ENCODE peak calls at places on chromosomes 3 and 15, in four cellular contexts. G, K, E and H are unnamed samples.

GRCh38 chr15:56732135-56732880 is 1.0 kb downstream of the ZNF280D start:
- DNase-seq in E (peak), G (no peak), K (peak), H (peak)

GRCh38 chr3:195254454-195255175 is 16.3 kb downstream of the XXYLT1 start:
- DNase-seq in G (no peak), E (no peak), K (peak), H (no peak)

GRCh38 chr3:22231061-22231460 is 480.1 kb upstream of the ZNF385D start:
- DNase-seq in E (no peak), K (no peak), G (no peak), H (no peak)

GRCh38 chr3:170301404-170301803 is 56.1 kb upstream of the SKIL start:
- DNase-seq in G (no peak), E (no peak), K (no peak), H (no peak)

GRCh38 chr3:115204470-115204869 is 57.4 kb upstream of the ZBTB20 start:
- DNase-seq in G (no peak), E (no peak), K (no peak), H (no peak)

GRCh38 chr15:65416845-65417416 is 5.8 kb downstream of the IGDCC4 start:
- DNase-seq in K (peak), G (peak), E (peak), H (no peak)

GRCh38 chr15:66291816-66292215 is 1.6 kb upstream of the DIS3L start:
- DNase-seq in K (no peak), E (no peak), G (no peak), H (no peak)

GRCh38 chr15:67413770-67414429 is 107.0 kb upstream of the C15orf61 start:
- DNase-seq in E (no peak), K (no peak), G (peak), H (no peak)

GRCh38 chr3:71055602-71056001 is 527.9 kb downstream of the FOXP1 start:
- DNase-seq in G (no peak), K (no peak), E (no peak), H (no peak)

GRCh38 chr3:10964537-10965167 is 27.9 kb upstream of the SLC6A1 start:
- DNase-seq in G (peak), K (no peak), E (peak), H (no peak)

GRCh38 chr3:18428036-18428435 is 2.9 kb upstream of the SATB1 start:
- DNase-seq in E (peak), G (no peak), K (no peak), H (no peak)

GRCh38 chr3:18424213-18424861 is 802 bp downstream of the SATB1 start:
- DNase-seq in K (peak), E (peak), G (peak), H (no peak)

GRCh38 chr3:18424862-18425640 is at the start of gene SATB1:
- DNase-seq in E (peak), G (peak), K (peak), H (peak)

GRCh38 chr3:18426597-18426996 is 1.5 kb upstream of the SATB1 start:
- DNase-seq in K (no peak), E (no peak), G (no peak), H (no peak)

DNA sequence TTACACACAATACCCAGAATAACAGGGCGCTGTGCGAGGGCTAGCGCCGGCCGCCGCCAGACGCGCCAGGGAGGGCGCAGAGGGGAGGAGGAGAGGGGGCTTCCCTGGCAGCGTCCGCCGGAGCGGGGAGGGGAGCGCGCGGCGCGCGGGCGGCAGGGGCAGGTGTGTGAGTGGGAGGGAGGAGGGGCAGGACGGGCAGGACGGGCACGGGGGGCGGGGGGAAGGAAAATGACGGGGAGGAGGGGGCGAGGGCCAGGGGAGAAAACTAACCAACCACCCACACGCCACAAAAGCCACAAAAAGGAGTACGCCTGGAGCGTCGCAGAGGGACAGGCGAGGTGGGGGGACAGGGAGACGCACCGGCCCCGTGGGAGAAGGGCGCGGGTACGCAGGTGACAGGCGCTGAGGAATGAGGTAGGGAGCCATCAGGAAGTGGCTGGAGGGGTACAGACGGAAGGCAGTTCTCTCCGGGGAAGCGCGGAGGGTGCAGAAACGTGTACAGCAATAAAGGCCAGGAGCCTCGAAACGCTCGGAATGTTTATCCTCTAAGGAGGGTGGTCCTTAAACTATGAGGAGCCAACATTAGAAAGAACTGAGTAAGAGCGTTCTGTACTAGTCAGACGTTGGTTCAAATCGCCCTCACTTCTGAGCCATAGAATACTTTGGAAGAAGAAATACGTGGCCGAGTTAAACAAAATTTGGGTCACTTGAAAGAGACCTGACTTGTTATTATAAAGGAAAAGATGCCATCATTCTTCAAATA is 683 bp upstream of the SATB1 start:
- DNase-seq in E (peak), K (peak), G (peak), H (peak)
- H3K27ac ChIP-seq in E (no peak), K (peak), G (peak), H (peak)

GRCh38 chr3:149752051-149752787 is at the start of gene COMMD2:
- DNase-seq in E (peak), K (peak), G (peak), H (peak)

GRCh38 chr3:149753717-149754116 is 1.4 kb upstream of the COMMD2 start:
- DNase-seq in E (no peak), G (no peak), K (no peak), H (no peak)

GRCh38 chr3:149752788-149753136 is 473 bp upstream of the COMMD2 start:
- DNase-seq in K (no peak), E (no peak), G (no peak), H (no peak)

DNA sequence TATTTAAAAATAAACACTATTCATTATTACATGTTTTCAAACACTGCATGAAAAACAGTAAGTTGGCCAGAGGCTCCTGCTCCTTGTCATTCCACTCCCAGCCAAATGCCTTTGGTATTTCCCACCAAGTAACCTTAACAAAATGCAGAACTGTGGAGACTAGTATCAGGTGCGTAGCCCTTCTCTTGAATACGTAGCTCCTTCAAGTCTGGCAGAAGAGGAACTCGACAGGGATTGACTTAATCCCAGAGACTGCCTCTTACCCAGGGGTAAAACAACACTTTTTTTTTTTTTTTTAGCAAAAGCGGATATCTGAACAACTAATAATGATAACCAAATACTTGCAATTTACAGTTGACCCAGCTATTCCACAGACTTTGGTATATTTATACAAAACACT is 738 bp downstream of the COMMD2 start:
- DNase-seq in E (peak), G (no peak), K (peak), H (no peak)
- H3K27ac ChIP-seq in E (no peak), G (peak), K (no peak), H (peak)

DNA sequence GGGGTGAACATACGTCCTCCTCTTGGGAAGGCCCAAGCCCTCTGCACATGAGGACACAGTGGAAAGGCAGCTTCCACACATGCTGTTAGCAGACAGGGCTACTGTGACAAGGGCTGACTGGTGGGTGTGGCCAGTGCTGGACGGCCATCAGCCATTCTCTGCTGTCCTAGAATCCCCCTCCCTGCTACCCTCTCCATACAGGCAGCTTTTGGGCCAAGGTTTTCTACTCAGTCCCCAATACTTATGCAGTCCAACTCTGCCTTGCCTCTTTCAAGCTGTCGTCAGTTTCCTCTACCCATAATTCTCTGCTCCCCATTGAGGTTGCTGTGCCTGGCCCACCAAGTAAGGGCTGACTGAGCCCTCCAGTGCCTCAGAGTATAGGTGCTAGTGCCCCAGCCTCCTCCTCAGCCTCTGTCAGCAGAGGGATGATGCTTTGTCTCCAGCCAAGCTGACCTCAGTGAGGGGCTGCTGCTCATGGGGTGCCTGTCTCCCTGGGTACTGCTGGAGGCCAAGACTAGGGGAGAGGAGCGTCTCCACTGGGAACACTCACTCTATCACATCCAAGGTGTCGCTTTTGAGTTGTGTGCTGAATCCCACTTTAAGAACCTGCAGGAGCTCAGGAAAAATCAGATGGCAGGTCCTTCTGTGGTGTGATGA is 2.8 kb downstream of the LOXL1 start:
- DNase-seq in E (no peak), G (no peak), K (no peak), H (no peak)
- H3K27ac ChIP-seq in E (no peak), G (no peak), K (no peak), H (no peak)

GRCh38 chr3:48469046-48469915 is 22.7 kb downstream of the ATRIP start:
- DNase-seq in G (no peak), K (no peak), E (no peak), H (no peak)

GRCh38 chr3:48466386-48467109 is 20.0 kb downstream of the ATRIP start:
- DNase-seq in K (no peak), G (no peak), E (no peak), H (peak)

GRCh38 chr3:48467110-48467454 is 20.5 kb downstream of the ATRIP start:
- DNase-seq in K (no peak), E (no peak), G (no peak), H (no peak)

GRCh38 chr3:48468329-48468731 is 21.8 kb downstream of the ATRIP start:
- DNase-seq in E (no peak), G (no peak), K (peak), H (peak)

DNA sequence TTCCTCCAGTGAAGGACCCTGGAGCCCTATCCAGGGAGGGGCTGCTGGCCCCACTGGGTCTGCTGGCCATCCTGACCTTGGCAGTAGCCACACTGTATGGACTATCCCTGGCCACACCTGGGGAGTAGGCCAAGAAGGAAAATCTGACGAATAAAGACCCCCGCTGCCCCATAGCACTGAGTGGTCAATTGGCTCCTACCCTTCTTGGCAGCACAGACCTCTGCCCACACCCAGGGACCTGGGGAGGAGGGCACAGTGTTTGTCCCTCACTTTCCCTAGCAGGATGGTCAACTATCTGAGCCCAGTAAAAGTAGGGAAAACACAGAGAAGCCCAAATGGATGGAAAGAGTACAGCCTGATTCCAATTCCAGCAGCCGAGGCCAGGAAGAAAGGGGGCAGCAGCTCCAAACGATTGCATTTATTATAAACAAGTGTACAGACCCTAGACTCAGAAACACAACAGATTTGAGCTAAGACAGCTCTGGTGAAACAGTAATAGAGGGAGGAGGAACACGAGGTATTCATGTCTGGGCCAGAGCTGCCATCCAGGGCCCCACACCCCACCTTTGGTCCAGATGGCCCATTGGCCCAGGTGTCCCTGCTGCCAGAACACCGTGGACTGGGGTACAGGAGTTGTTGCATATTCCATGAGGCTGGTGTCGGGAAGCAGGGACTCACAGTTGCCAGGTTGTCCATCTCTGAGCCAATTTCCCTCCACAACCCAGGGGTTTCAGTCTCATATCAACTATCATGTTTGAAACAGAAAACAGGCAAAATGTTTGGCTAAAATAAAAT is 21.1 kb downstream of the ATRIP start:
- DNase-seq in G (no peak), E (no peak), K (no peak), H (no peak)
- H3K27ac ChIP-seq in G (peak), E (peak), K (peak), H (peak)

GRCh38 chr15:47206358-47206978 is 510.8 kb upstream of the SEMA6D start:
- DNase-seq in K (no peak), E (peak), G (no peak), H (no peak)
- H3K27ac ChIP-seq in K (no peak), E (peak), G (no peak), H (no peak)

GRCh38 chr15:39156166-39156565 is 424.7 kb upstream of the THBS1 start:
- DNase-seq in E (no peak), G (no peak), K (no peak), H (no peak)
- H3K27ac ChIP-seq in E (no peak), G (no peak), K (no peak), H (no peak)